ENCODE peak calls at places on chromosome 10, in four cellular contexts. H is amniotic stem cell, T is endodermal cell, S is T47D. C is an unnamed sample.

GRCh38 chr10:32244011-32244410 is 102.9 kb downstream of the EPC1 start:
- DNase-seq in H (no peak), T (no peak), S (no peak), C (no peak)

GRCh38 chr10:71854031-71854430 is 3.0 kb upstream of the PSAP start:
- DNase-seq in H (no peak), T (no peak), S (peak), C (peak)

GRCh38 chr10:56317603-56318002 is 43.5 kb downstream of the ZWINT start:
- DNase-seq in H (no peak), T (no peak), S (peak), C (no peak)

GRCh38 chr10:84244651-84245270 is at the start of gene RGR:
- DNase-seq in H (no peak), T (no peak), S (no peak), C (no peak)

GRCh38 chr10:84200537-84201243 is 6.4 kb downstream of the CDHR1 start:
- DNase-seq in H (no peak), T (no peak), S (no peak), C (no peak)

GRCh38 chr10:124527996-124528395 is 66.4 kb downstream of the LHPP start:
- DNase-seq in H (no peak), T (no peak), S (no peak), C (no peak)

GRCh38 chr10:93280121-93280698 is 201.9 kb downstream of the MYOF start:
- DNase-seq in H (no peak), T (no peak), S (no peak), C (no peak)

GRCh38 chr10:81872206-81872605 is 2.8 kb upstream of the NRG3 start:
- DNase-seq in H (no peak), T (no peak), S (no peak), C (no peak)

GRCh38 chr10:101236376-101237079 is 7.3 kb upstream of the LBX1 start:
- DNase-seq in H (no peak), T (peak), S (no peak), C (peak)

GRCh38 chr10:11387044-11387443 is 224.4 kb downstream of the USP6NL start:
- DNase-seq in H (no peak), T (no peak), S (no peak), C (no peak)

GRCh38 chr10:60426425-60426824 is 36.8 kb upstream of the ANK3 start:
- DNase-seq in H (peak), T (no peak), S (no peak), C (peak)

GRCh38 chr10:76036410-76036940 is 605.1 kb downstream of the LRMDA start:
- DNase-seq in H (no peak), T (peak), S (peak), C (peak)

GRCh38 chr10:93115661-93116383 is 42.1 kb downstream of the CYP26A1 start:
- DNase-seq in H (peak), T (peak), S (peak), C (peak)

GRCh38 chr10:15334650-15335323 is 36.3 kb downstream of the FAM171A1 start:
- DNase-seq in H (no peak), T (no peak), S (no peak), C (no peak)